ENCODE peak calls at places on chromosome 16, in seven cellular contexts. One of them, this sample, is unnamed.

GRCh38 chr16:80006175-80006895 is 405.8 kb upstream of the MAF start:
- DNase-seq in AG08395: no peak
- DNase-seq in activated naive CD8-positive, alpha-beta T cell treated with anti-CD3 and anti-CD28 coated beads for 36 hours: no peak
- DNase-seq in stimulated activated CD8-positive, alpha-beta memory T cell treated with anti-CD3 and anti-CD28 coated beads, Interleukin-4, amount 100 ng/mL, for 4 hours: no peak
- DNase-seq in GM12891: no peak
- DNase-seq in EL: peak
- DNase-seq in AG04450: no peak
- DNase-seq in this sample: no peak

GRCh38 chr16:82695806-82696205 is 69.0 kb downstream of the CDH13 start:
- DNase-seq in activated naive CD8-positive, alpha-beta T cell treated with anti-CD3 and anti-CD28 coated beads for 36 hours: no peak
- DNase-seq in stimulated activated CD8-positive, alpha-beta memory T cell treated with anti-CD3 and anti-CD28 coated beads, Interleukin-4, amount 100 ng/mL, for 4 hours: no peak
- DNase-seq in GM12891: no peak
- DNase-seq in EL: no peak
- DNase-seq in AG08395: no peak
- DNase-seq in AG04450: no peak
- DNase-seq in this sample: no peak

GRCh38 chr16:57477531-57478202 is 8.6 kb downstream of the DOK4 start:
- DNase-seq in AG08395: no peak
- DNase-seq in GM12891: no peak
- DNase-seq in AG04450: no peak
- DNase-seq in EL: no peak
- DNase-seq in activated naive CD8-positive, alpha-beta T cell treated with anti-CD3 and anti-CD28 coated beads for 36 hours: no peak
- DNase-seq in stimulated activated CD8-positive, alpha-beta memory T cell treated with anti-CD3 and anti-CD28 coated beads, Interleukin-4, amount 100 ng/mL, for 4 hours: no peak
- DNase-seq in this sample: no peak

GRCh38 chr16:65767125-65767524 is 599.4 kb upstream of the CDH5 start:
- DNase-seq in AG08395: no peak
- DNase-seq in activated naive CD8-positive, alpha-beta T cell treated with anti-CD3 and anti-CD28 coated beads for 36 hours: no peak
- DNase-seq in AG04450: no peak
- DNase-seq in GM12891: no peak
- DNase-seq in stimulated activated CD8-positive, alpha-beta memory T cell treated with anti-CD3 and anti-CD28 coated beads, Interleukin-4, amount 100 ng/mL, for 4 hours: no peak
- DNase-seq in EL: no peak
- DNase-seq in this sample: no peak

GRCh38 chr16:19094542-19095365 is 19.0 kb upstream of the ITPRIPL2 start:
- DNase-seq in EL: no peak
- DNase-seq in GM12891: no peak
- DNase-seq in stimulated activated CD8-positive, alpha-beta memory T cell treated with anti-CD3 and anti-CD28 coated beads, Interleukin-4, amount 100 ng/mL, for 4 hours: no peak
- DNase-seq in activated naive CD8-positive, alpha-beta T cell treated with anti-CD3 and anti-CD28 coated beads for 36 hours: no peak
- DNase-seq in AG04450: no peak
- DNase-seq in AG08395: no peak
- DNase-seq in this sample: peak

GRCh38 chr16:74503412-74503811 is 82.1 kb upstream of the CLEC18B start:
- DNase-seq in AG08395: no peak
- DNase-seq in activated naive CD8-positive, alpha-beta T cell treated with anti-CD3 and anti-CD28 coated beads for 36 hours: no peak
- DNase-seq in EL: no peak
- DNase-seq in AG04450: no peak
- DNase-seq in GM12891: no peak
- DNase-seq in stimulated activated CD8-positive, alpha-beta memory T cell treated with anti-CD3 and anti-CD28 coated beads, Interleukin-4, amount 100 ng/mL, for 4 hours: no peak
- DNase-seq in this sample: no peak

GRCh38 chr16:48194828-48195566 is 39.2 kb upstream of the ABCC12 start:
- DNase-seq in EL: peak
- DNase-seq in AG04450: peak
- DNase-seq in stimulated activated CD8-positive, alpha-beta memory T cell treated with anti-CD3 and anti-CD28 coated beads, Interleukin-4, amount 100 ng/mL, for 4 hours: no peak
- DNase-seq in activated naive CD8-positive, alpha-beta T cell treated with anti-CD3 and anti-CD28 coated beads for 36 hours: no peak
- DNase-seq in GM12891: no peak
- DNase-seq in AG08395: no peak
- DNase-seq in this sample: no peak

GRCh38 chr16:55033225-55034156 is 102.8 kb downstream of the IRX5 start:
- DNase-seq in stimulated activated CD8-positive, alpha-beta memory T cell treated with anti-CD3 and anti-CD28 coated beads, Interleukin-4, amount 100 ng/mL, for 4 hours: no peak
- DNase-seq in AG04450: no peak
- DNase-seq in EL: no peak
- DNase-seq in GM12891: no peak
- DNase-seq in AG08395: no peak
- DNase-seq in activated naive CD8-positive, alpha-beta T cell treated with anti-CD3 and anti-CD28 coated beads for 36 hours: no peak
- DNase-seq in this sample: no peak

GRCh38 chr16:74053784-74054306 is 242.8 kb upstream of the PSMD7 start:
- DNase-seq in EL: no peak
- DNase-seq in AG08395: no peak
- DNase-seq in AG04450: no peak
- DNase-seq in stimulated activated CD8-positive, alpha-beta memory T cell treated with anti-CD3 and anti-CD28 coated beads, Interleukin-4, amount 100 ng/mL, for 4 hours: no peak
- DNase-seq in GM12891: no peak
- DNase-seq in activated naive CD8-positive, alpha-beta T cell treated with anti-CD3 and anti-CD28 coated beads for 36 hours: no peak
- DNase-seq in this sample: no peak

GRCh38 chr16:82655315-82655714 is 28.5 kb downstream of the CDH13 start:
- DNase-seq in GM12891: no peak
- DNase-seq in activated naive CD8-positive, alpha-beta T cell treated with anti-CD3 and anti-CD28 coated beads for 36 hours: peak
- DNase-seq in AG04450: peak
- DNase-seq in AG08395: peak
- DNase-seq in stimulated activated CD8-positive, alpha-beta memory T cell treated with anti-CD3 and anti-CD28 coated beads, Interleukin-4, amount 100 ng/mL, for 4 hours: peak
- DNase-seq in EL: peak
- DNase-seq in this sample: peak

GRCh38 chr16:51184702-51185433 is 33.8 kb upstream of the SALL1 start:
- DNase-seq in AG04450: no peak
- DNase-seq in EL: no peak
- DNase-seq in GM12891: no peak
- DNase-seq in stimulated activated CD8-positive, alpha-beta memory T cell treated with anti-CD3 and anti-CD28 coated beads, Interleukin-4, amount 100 ng/mL, for 4 hours: no peak
- DNase-seq in AG08395: no peak
- DNase-seq in activated naive CD8-positive, alpha-beta T cell treated with anti-CD3 and anti-CD28 coated beads for 36 hours: no peak
- DNase-seq in this sample: no peak

GRCh38 chr16:81366316-81366932 is 51.7 kb downstream of the GAN start:
- DNase-seq in activated naive CD8-positive, alpha-beta T cell treated with anti-CD3 and anti-CD28 coated beads for 36 hours: no peak
- DNase-seq in stimulated activated CD8-positive, alpha-beta memory T cell treated with anti-CD3 and anti-CD28 coated beads, Interleukin-4, amount 100 ng/mL, for 4 hours: no peak
- DNase-seq in EL: peak
- DNase-seq in GM12891: peak
- DNase-seq in AG04450: peak
- DNase-seq in AG08395: peak
- DNase-seq in this sample: peak

GRCh38 chr16:1580956-1581355 is 30.9 kb downstream of the IFT140 start:
- DNase-seq in GM12891: no peak
- DNase-seq in EL: no peak
- DNase-seq in AG08395: no peak
- DNase-seq in AG04450: no peak
- DNase-seq in activated naive CD8-positive, alpha-beta T cell treated with anti-CD3 and anti-CD28 coated beads for 36 hours: no peak
- DNase-seq in stimulated activated CD8-positive, alpha-beta memory T cell treated with anti-CD3 and anti-CD28 coated beads, Interleukin-4, amount 100 ng/mL, for 4 hours: no peak
- DNase-seq in this sample: no peak

GRCh38 chr16:87390641-87391323 is 1.4 kb upstream of the MAP1LC3B start:
- DNase-seq in AG08395: no peak
- DNase-seq in stimulated activated CD8-positive, alpha-beta memory T cell treated with anti-CD3 and anti-CD28 coated beads, Interleukin-4, amount 100 ng/mL, for 4 hours: no peak
- DNase-seq in GM12891: no peak
- DNase-seq in AG04450: no peak
- DNase-seq in activated naive CD8-positive, alpha-beta T cell treated with anti-CD3 and anti-CD28 coated beads for 36 hours: no peak
- DNase-seq in EL: no peak
- DNase-seq in this sample: no peak

GRCh38 chr16:89111263-89111662 is 17.6 kb downstream of the ACSF3 start:
- DNase-seq in AG08395: no peak
- DNase-seq in EL: no peak
- DNase-seq in activated naive CD8-positive, alpha-beta T cell treated with anti-CD3 and anti-CD28 coated beads for 36 hours: no peak
- DNase-seq in GM12891: no peak
- DNase-seq in AG04450: no peak
- DNase-seq in stimulated activated CD8-positive, alpha-beta memory T cell treated with anti-CD3 and anti-CD28 coated beads, Interleukin-4, amount 100 ng/mL, for 4 hours: no peak
- DNase-seq in this sample: no peak

GRCh38 chr16:84519855-84520254 is 15.4 kb upstream of the MEAK7 start:
- DNase-seq in AG04450: no peak
- DNase-seq in EL: no peak
- DNase-seq in GM12891: no peak
- DNase-seq in stimulated activated CD8-positive, alpha-beta memory T cell treated with anti-CD3 and anti-CD28 coated beads, Interleukin-4, amount 100 ng/mL, for 4 hours: no peak
- DNase-seq in AG08395: no peak
- DNase-seq in activated naive CD8-positive, alpha-beta T cell treated with anti-CD3 and anti-CD28 coated beads for 36 hours: peak
- DNase-seq in this sample: peak

GRCh38 chr16:4682616-4683254 is 10.6 kb upstream of the NUDT16L1 start:
- DNase-seq in GM12891: no peak
- DNase-seq in activated naive CD8-positive, alpha-beta T cell treated with anti-CD3 and anti-CD28 coated beads for 36 hours: peak
- DNase-seq in AG08395: no peak
- DNase-seq in EL: no peak
- DNase-seq in AG04450: no peak
- DNase-seq in stimulated activated CD8-positive, alpha-beta memory T cell treated with anti-CD3 and anti-CD28 coated beads, Interleukin-4, amount 100 ng/mL, for 4 hours: no peak
- DNase-seq in this sample: peak

GRCh38 chr16:396605-397004 is 394 bp upstream of the NME4 start:
- DNase-seq in GM12891: no peak
- DNase-seq in AG04450: no peak
- DNase-seq in EL: peak
- DNase-seq in stimulated activated CD8-positive, alpha-beta memory T cell treated with anti-CD3 and anti-CD28 coated beads, Interleukin-4, amount 100 ng/mL, for 4 hours: no peak
- DNase-seq in AG08395: peak
- DNase-seq in activated naive CD8-positive, alpha-beta T cell treated with anti-CD3 and anti-CD28 coated beads for 36 hours: no peak
- DNase-seq in this sample: no peak

GRCh38 chr16:50280932-50281331 is 14.6 kb downstream of the ADCY7 start:
- DNase-seq in activated naive CD8-positive, alpha-beta T cell treated with anti-CD3 and anti-CD28 coated beads for 36 hours: no peak
- DNase-seq in AG04450: no peak
- DNase-seq in EL: no peak
- DNase-seq in AG08395: no peak
- DNase-seq in stimulated activated CD8-positive, alpha-beta memory T cell treated with anti-CD3 and anti-CD28 coated beads, Interleukin-4, amount 100 ng/mL, for 4 hours: no peak
- DNase-seq in GM12891: no peak
- DNase-seq in this sample: no peak

GRCh38 chr16:71360378-71360777 is 1.9 kb downstream of the CALB2 start:
- DNase-seq in activated naive CD8-positive, alpha-beta T cell treated with anti-CD3 and anti-CD28 coated beads for 36 hours: no peak
- DNase-seq in GM12891: no peak
- DNase-seq in AG08395: peak
- DNase-seq in stimulated activated CD8-positive, alpha-beta memory T cell treated with anti-CD3 and anti-CD28 coated beads, Interleukin-4, amount 100 ng/mL, for 4 hours: no peak
- DNase-seq in AG04450: peak
- DNase-seq in EL: peak
- DNase-seq in this sample: no peak

GRCh38 chr16:73113326-73113720 is 65.4 kb upstream of the ZFHX3 start:
- DNase-seq in stimulated activated CD8-positive, alpha-beta memory T cell treated with anti-CD3 and anti-CD28 coated beads, Interleukin-4, amount 100 ng/mL, for 4 hours: no peak
- DNase-seq in AG04450: no peak
- DNase-seq in AG08395: peak
- DNase-seq in EL: peak
- DNase-seq in activated naive CD8-positive, alpha-beta T cell treated with anti-CD3 and anti-CD28 coated beads for 36 hours: no peak
- DNase-seq in GM12891: no peak
- DNase-seq in this sample: no peak

GRCh38 chr16:49366669-49367068 is 6.9 kb upstream of the C16orf78 start:
- DNase-seq in AG08395: no peak
- DNase-seq in activated naive CD8-positive, alpha-beta T cell treated with anti-CD3 and anti-CD28 coated beads for 36 hours: no peak
- DNase-seq in GM12891: no peak
- DNase-seq in EL: no peak
- DNase-seq in stimulated activated CD8-positive, alpha-beta memory T cell treated with anti-CD3 and anti-CD28 coated beads, Interleukin-4, amount 100 ng/mL, for 4 hours: no peak
- DNase-seq in AG04450: no peak
- DNase-seq in this sample: no peak

GRCh38 chr16:57266531-57267268 is 17.8 kb downstream of the PLLP start:
- DNase-seq in EL: no peak
- DNase-seq in AG08395: no peak
- DNase-seq in activated naive CD8-positive, alpha-beta T cell treated with anti-CD3 and anti-CD28 coated beads for 36 hours: no peak
- DNase-seq in AG04450: no peak
- DNase-seq in stimulated activated CD8-positive, alpha-beta memory T cell treated with anti-CD3 and anti-CD28 coated beads, Interleukin-4, amount 100 ng/mL, for 4 hours: no peak
- DNase-seq in GM12891: no peak
- DNase-seq in this sample: peak

GRCh38 chr16:22861585-22861984 is 47.6 kb downstream of the HS3ST2 start:
- DNase-seq in EL: no peak
- DNase-seq in AG04450: no peak
- DNase-seq in GM12891: no peak
- DNase-seq in stimulated activated CD8-positive, alpha-beta memory T cell treated with anti-CD3 and anti-CD28 coated beads, Interleukin-4, amount 100 ng/mL, for 4 hours: no peak
- DNase-seq in AG08395: no peak
- DNase-seq in activated naive CD8-positive, alpha-beta T cell treated with anti-CD3 and anti-CD28 coated beads for 36 hours: no peak
- DNase-seq in this sample: no peak

GRCh38 chr16:82735176-82735575 is 108.4 kb downstream of the CDH13 start:
- DNase-seq in GM12891: no peak
- DNase-seq in activated naive CD8-positive, alpha-beta T cell treated with anti-CD3 and anti-CD28 coated beads for 36 hours: no peak
- DNase-seq in AG04450: no peak
- DNase-seq in EL: no peak
- DNase-seq in AG08395: no peak
- DNase-seq in stimulated activated CD8-positive, alpha-beta memory T cell treated with anti-CD3 and anti-CD28 coated beads, Interleukin-4, amount 100 ng/mL, for 4 hours: no peak
- DNase-seq in this sample: no peak

GRCh38 chr16:11111166-11111565 is 144.8 kb downstream of the SOCS1 start:
- DNase-seq in AG04450: no peak
- DNase-seq in EL: no peak
- DNase-seq in GM12891: no peak
- DNase-seq in stimulated activated CD8-positive, alpha-beta memory T cell treated with anti-CD3 and anti-CD28 coated beads, Interleukin-4, amount 100 ng/mL, for 4 hours: no peak
- DNase-seq in AG08395: no peak
- DNase-seq in activated naive CD8-positive, alpha-beta T cell treated with anti-CD3 and anti-CD28 coated beads for 36 hours: no peak
- DNase-seq in this sample: no peak

GRCh38 chr16:30095166-30096078 is 591 bp downstream of the YPEL3 start:
- DNase-seq in GM12891: no peak
- DNase-seq in AG04450: no peak
- DNase-seq in AG08395: no peak
- DNase-seq in stimulated activated CD8-positive, alpha-beta memory T cell treated with anti-CD3 and anti-CD28 coated beads, Interleukin-4, amount 100 ng/mL, for 4 hours: no peak
- DNase-seq in activated naive CD8-positive, alpha-beta T cell treated with anti-CD3 and anti-CD28 coated beads for 36 hours: peak
- DNase-seq in EL: no peak
- DNase-seq in this sample: peak

GRCh38 chr16:10153993-10154788 is 28.0 kb downstream of the GRIN2A start:
- DNase-seq in EL: peak
- DNase-seq in activated naive CD8-positive, alpha-beta T cell treated with anti-CD3 and anti-CD28 coated beads for 36 hours: no peak
- DNase-seq in AG08395: no peak
- DNase-seq in stimulated activated CD8-positive, alpha-beta memory T cell treated with anti-CD3 and anti-CD28 coated beads, Interleukin-4, amount 100 ng/mL, for 4 hours: no peak
- DNase-seq in AG04450: no peak
- DNase-seq in GM12891: no peak
- DNase-seq in this sample: no peak

GRCh38 chr16:71965223-71965622 is 35.0 kb downstream of the PKD1L3 start:
- DNase-seq in GM12891: no peak
- DNase-seq in AG08395: no peak
- DNase-seq in stimulated activated CD8-positive, alpha-beta memory T cell treated with anti-CD3 and anti-CD28 coated beads, Interleukin-4, amount 100 ng/mL, for 4 hours: no peak
- DNase-seq in EL: no peak
- DNase-seq in activated naive CD8-positive, alpha-beta T cell treated with anti-CD3 and anti-CD28 coated beads for 36 hours: no peak
- DNase-seq in AG04450: no peak
- DNase-seq in this sample: no peak

GRCh38 chr16:88456356-88457292 is 3.5 kb downstream of the ZFPM1 start:
- DNase-seq in AG04450: no peak
- DNase-seq in stimulated activated CD8-positive, alpha-beta memory T cell treated with anti-CD3 and anti-CD28 coated beads, Interleukin-4, amount 100 ng/mL, for 4 hours: peak
- DNase-seq in EL: no peak
- DNase-seq in AG08395: no peak
- DNase-seq in GM12891: no peak
- DNase-seq in activated naive CD8-positive, alpha-beta T cell treated with anti-CD3 and anti-CD28 coated beads for 36 hours: peak
- DNase-seq in this sample: peak

GRCh38 chr16:80231118-80231515 is 309.7 kb upstream of the DYNLRB2 start:
- DNase-seq in EL: no peak
- DNase-seq in GM12891: no peak
- DNase-seq in activated naive CD8-positive, alpha-beta T cell treated with anti-CD3 and anti-CD28 coated beads for 36 hours: no peak
- DNase-seq in stimulated activated CD8-positive, alpha-beta memory T cell treated with anti-CD3 and anti-CD28 coated beads, Interleukin-4, amount 100 ng/mL, for 4 hours: no peak
- DNase-seq in AG04450: no peak
- DNase-seq in AG08395: peak
- DNase-seq in this sample: no peak

GRCh38 chr16:15573274-15573895 is 69.6 kb downstream of the MARF1 start:
- DNase-seq in GM12891: no peak
- DNase-seq in stimulated activated CD8-positive, alpha-beta memory T cell treated with anti-CD3 and anti-CD28 coated beads, Interleukin-4, amount 100 ng/mL, for 4 hours: no peak
- DNase-seq in AG04450: no peak
- DNase-seq in EL: no peak
- DNase-seq in activated naive CD8-positive, alpha-beta T cell treated with anti-CD3 and anti-CD28 coated beads for 36 hours: no peak
- DNase-seq in AG08395: no peak
- DNase-seq in this sample: no peak

GRCh38 chr16:74825941-74826340 is 51.3 kb upstream of the FA2H start:
- DNase-seq in AG04450: no peak
- DNase-seq in EL: no peak
- DNase-seq in GM12891: no peak
- DNase-seq in AG08395: no peak
- DNase-seq in activated naive CD8-positive, alpha-beta T cell treated with anti-CD3 and anti-CD28 coated beads for 36 hours: no peak
- DNase-seq in stimulated activated CD8-positive, alpha-beta memory T cell treated with anti-CD3 and anti-CD28 coated beads, Interleukin-4, amount 100 ng/mL, for 4 hours: no peak
- DNase-seq in this sample: no peak

GRCh38 chr16:67244387-67245188 is 2.7 kb downstream of the FHOD1 start:
- DNase-seq in activated naive CD8-positive, alpha-beta T cell treated with anti-CD3 and anti-CD28 coated beads for 36 hours: peak
- DNase-seq in AG08395: peak
- DNase-seq in AG04450: no peak
- DNase-seq in EL: peak
- DNase-seq in GM12891: peak
- DNase-seq in stimulated activated CD8-positive, alpha-beta memory T cell treated with anti-CD3 and anti-CD28 coated beads, Interleukin-4, amount 100 ng/mL, for 4 hours: peak
- DNase-seq in this sample: peak

GRCh38 chr16:73433493-73434307 is 385.8 kb upstream of the ZFHX3 start:
- DNase-seq in EL: no peak
- DNase-seq in stimulated activated CD8-positive, alpha-beta memory T cell treated with anti-CD3 and anti-CD28 coated beads, Interleukin-4, amount 100 ng/mL, for 4 hours: no peak
- DNase-seq in GM12891: no peak
- DNase-seq in AG04450: no peak
- DNase-seq in AG08395: no peak
- DNase-seq in activated naive CD8-positive, alpha-beta T cell treated with anti-CD3 and anti-CD28 coated beads for 36 hours: no peak
- DNase-seq in this sample: no peak

GRCh38 chr16:57145964-57146647 is 39.7 kb downstream of the PSME3IP1 start:
- DNase-seq in stimulated activated CD8-positive, alpha-beta memory T cell treated with anti-CD3 and anti-CD28 coated beads, Interleukin-4, amount 100 ng/mL, for 4 hours: no peak
- DNase-seq in AG04450: no peak
- DNase-seq in AG08395: no peak
- DNase-seq in GM12891: no peak
- DNase-seq in EL: no peak
- DNase-seq in activated naive CD8-positive, alpha-beta T cell treated with anti-CD3 and anti-CD28 coated beads for 36 hours: no peak
- DNase-seq in this sample: no peak

GRCh38 chr16:27840311-27841060 is 223.0 kb downstream of the GSG1L start:
- DNase-seq in AG08395: no peak
- DNase-seq in EL: no peak
- DNase-seq in AG04450: no peak
- DNase-seq in GM12891: no peak
- DNase-seq in stimulated activated CD8-positive, alpha-beta memory T cell treated with anti-CD3 and anti-CD28 coated beads, Interleukin-4, amount 100 ng/mL, for 4 hours: no peak
- DNase-seq in activated naive CD8-positive, alpha-beta T cell treated with anti-CD3 and anti-CD28 coated beads for 36 hours: no peak
- DNase-seq in this sample: no peak